ENCODE peak calls at places on chromosomes 4 and X, in six cellular contexts. One of them, this sample, is unnamed.

GRCh38 chr4:15366660-15367059 is 61.2 kb upstream of the C1QTNF7 start:
- DNase-seq in iPS-NIHi11: no peak
- DNase-seq in NCI-H2081: no peak
- DNase-seq in amygdala: no peak
- DNase-seq in activated T-cell treated with anti-CD3 and anti-CD28 coated beads, Interleukin-2, amount 50 U/mL, for 72 hours: no peak
- DNase-seq in GM12891: no peak
- DNase-seq in this sample: no peak

GRCh38 chr4:7514789-7515188 is 80.1 kb upstream of the PSAPL1 start:
- DNase-seq in iPS-NIHi11: no peak
- DNase-seq in NCI-H2081: no peak
- DNase-seq in amygdala: no peak
- DNase-seq in activated T-cell treated with anti-CD3 and anti-CD28 coated beads, Interleukin-2, amount 50 U/mL, for 72 hours: no peak
- DNase-seq in GM12891: no peak
- DNase-seq in this sample: no peak

GRCh38 chr4:149765630-149766029 is 50.0 kb downstream of the IQCM start:
- DNase-seq in iPS-NIHi11: no peak
- DNase-seq in NCI-H2081: no peak
- DNase-seq in amygdala: no peak
- DNase-seq in activated T-cell treated with anti-CD3 and anti-CD28 coated beads, Interleukin-2, amount 50 U/mL, for 72 hours: no peak
- DNase-seq in GM12891: no peak
- DNase-seq in this sample: no peak

GRCh38 chr4:32485976-32486375 is 1765.8 kb downstream of the PCDH7 start:
- DNase-seq in iPS-NIHi11: no peak
- DNase-seq in NCI-H2081: no peak
- DNase-seq in amygdala: no peak
- DNase-seq in activated T-cell treated with anti-CD3 and anti-CD28 coated beads, Interleukin-2, amount 50 U/mL, for 72 hours: no peak
- DNase-seq in GM12891: no peak
- DNase-seq in this sample: no peak

GRCh38 chrX:71111141-71111843 is at the start of gene IL2RG:
- DNase-seq in iPS-NIHi11: no peak
- DNase-seq in NCI-H2081: no peak
- DNase-seq in amygdala: no peak
- DNase-seq in activated T-cell treated with anti-CD3 and anti-CD28 coated beads, Interleukin-2, amount 50 U/mL, for 72 hours: peak; percentile 80
- DNase-seq in GM12891: no peak
- DNase-seq in this sample: no peak

GRCh38 chr4:83358410-83358809 is 23.8 kb upstream of the HPSE start:
- DNase-seq in iPS-NIHi11: no peak
- DNase-seq in NCI-H2081: no peak
- DNase-seq in amygdala: no peak
- DNase-seq in activated T-cell treated with anti-CD3 and anti-CD28 coated beads, Interleukin-2, amount 50 U/mL, for 72 hours: no peak
- DNase-seq in GM12891: no peak
- DNase-seq in this sample: no peak

GRCh38 chr4:139560396-139561084 is 4.5 kb upstream of the SETD7 start:
- DNase-seq in iPS-NIHi11: peak; percentile 32
- DNase-seq in NCI-H2081: no peak
- DNase-seq in amygdala: no peak
- DNase-seq in activated T-cell treated with anti-CD3 and anti-CD28 coated beads, Interleukin-2, amount 50 U/mL, for 72 hours: no peak
- DNase-seq in GM12891: no peak
- DNase-seq in this sample: no peak

GRCh38 chrX:56314334-56314733 is 82.2 kb downstream of the KLF8 start:
- DNase-seq in iPS-NIHi11: no peak
- DNase-seq in NCI-H2081: no peak
- DNase-seq in amygdala: no peak
- DNase-seq in activated T-cell treated with anti-CD3 and anti-CD28 coated beads, Interleukin-2, amount 50 U/mL, for 72 hours: peak; percentile 16
- DNase-seq in GM12891: no peak
- DNase-seq in this sample: no peak

GRCh38 chr4:55762815-55763214 is 56.8 kb upstream of the EXOC1L start:
- DNase-seq in iPS-NIHi11: no peak
- DNase-seq in NCI-H2081: no peak
- DNase-seq in amygdala: no peak
- DNase-seq in activated T-cell treated with anti-CD3 and anti-CD28 coated beads, Interleukin-2, amount 50 U/mL, for 72 hours: no peak
- DNase-seq in GM12891: no peak
- DNase-seq in this sample: no peak